ENCODE peak calls at places on chromosomes 6 and 20, in six cellular contexts. T is right atrium auricular region, Y is transverse colon, U is K562, Z is mammary epithelial cell, G is A549. X is an unnamed sample.

GRCh38 chr6:29112135-29112534 is 4.3 kb downstream of the OR2J3 start:
- DNase-seq in T (no peak), Y (no peak), U (peak; percentile 32), Z (no peak), G (no peak), X (no peak)

GRCh38 chr20:41175727-41176330 is 38.5 kb downstream of the PLCG1 start:
- DNase-seq in T (peak; percentile 38), Y (no peak), U (no peak), Z (no peak), G (no peak), X (no peak)

GRCh38 chr6:54802775-54803631 is 43.6 kb upstream of the FAM83B start:
- DNase-seq in T (no peak), Y (no peak), U (no peak), Z (peak; percentile 60), G (no peak), X (no peak)

GRCh38 chr6:130851026-130851425 is 23.8 kb downstream of the SMLR1 start:
- DNase-seq in T (no peak), Y (no peak), U (no peak), Z (no peak), G (no peak), X (no peak)

GRCh38 chr6:152295346-152295745 is 341.8 kb downstream of the SYNE1 start:
- DNase-seq in T (no peak), Y (no peak), U (no peak), Z (peak; percentile 18), G (no peak), X (no peak)

GRCh38 chr20:8744228-8744844 is 324.6 kb upstream of the PLCB4 start:
- DNase-seq in T (no peak), Y (no peak), U (no peak), Z (no peak), G (no peak), X (no peak)

GRCh38 chr20:37223053-37223452 is 38.6 kb downstream of the GHRH start:
- DNase-seq in T (no peak), Y (no peak), U (peak; percentile 33), Z (peak; percentile 76), G (no peak), X (peak; percentile 51)

GRCh38 chr6:3857822-3858221 is 8.6 kb downstream of the FAM50B start:
- DNase-seq in T (no peak), Y (no peak), U (no peak), Z (no peak), G (no peak), X (no peak)

GRCh38 chr6:44190712-44191111 is 26.0 kb upstream of the MYMX start:
- DNase-seq in T (no peak), Y (no peak), U (no peak), Z (no peak), G (no peak), X (no peak)

GRCh38 chr6:157603314-157603940 is 219.6 kb upstream of the SNX9 start:
- DNase-seq in T (no peak), Y (peak; percentile 1), U (no peak), Z (no peak), G (no peak), X (no peak)

GRCh38 chr20:32971703-32972161 is 32.5 kb downstream of the SUN5 start:
- DNase-seq in T (peak; percentile 11), Y (no peak), U (no peak), Z (no peak), G (no peak), X (no peak)

GRCh38 chr6:38510205-38510604 is 129.5 kb downstream of the BTBD9 start:
- DNase-seq in T (no peak), Y (no peak), U (no peak), Z (peak; percentile 45), G (no peak), X (no peak)

GRCh38 chr6:13573669-13574110 is 711 bp upstream of the SIRT5 start:
- DNase-seq in T (no peak), Y (peak; percentile 53), U (peak; percentile 66), Z (peak; percentile 30), G (peak; percentile 25), X (peak; percentile 65)

GRCh38 chr6:50952092-50952932 is 133.6 kb downstream of the TFAP2B start:
- DNase-seq in T (no peak), Y (no peak), U (peak; percentile 68), Z (no peak), G (no peak), X (no peak)

GRCh38 chr6:107079429-107079828 is 35.9 kb downstream of the BEND3 start:
- DNase-seq in T (no peak), Y (no peak), U (peak; percentile 23), Z (no peak), G (no peak), X (peak; percentile 21)

GRCh38 chr20:50274570-50275430 is 84.2 kb downstream of the CEBPB start:
- DNase-seq in T (peak; percentile 86), Y (peak; percentile 55), U (no peak), Z (no peak), G (no peak), X (peak; percentile 87)

GRCh38 chr20:46243707-46244628 is 64.3 kb downstream of the CDH22 start:
- DNase-seq in T (no peak), Y (no peak), U (no peak), Z (peak; percentile 65), G (no peak), X (no peak)

GRCh38 chr6:166671434-166672061 is 44.5 kb upstream of the RPS6KA2 start:
- DNase-seq in T (no peak), Y (no peak), U (no peak), Z (no peak), G (no peak), X (peak; percentile 85)

GRCh38 chr20:48019940-48020339 is 234.7 kb upstream of the SULF2 start:
- DNase-seq in T (no peak), Y (no peak), U (no peak), Z (no peak), G (no peak), X (no peak)

GRCh38 chr6:133360194-133360593 is 119.0 kb downstream of the EYA4 start:
- DNase-seq in T (no peak), Y (no peak), U (no peak), Z (no peak), G (no peak), X (no peak)

DNA sequence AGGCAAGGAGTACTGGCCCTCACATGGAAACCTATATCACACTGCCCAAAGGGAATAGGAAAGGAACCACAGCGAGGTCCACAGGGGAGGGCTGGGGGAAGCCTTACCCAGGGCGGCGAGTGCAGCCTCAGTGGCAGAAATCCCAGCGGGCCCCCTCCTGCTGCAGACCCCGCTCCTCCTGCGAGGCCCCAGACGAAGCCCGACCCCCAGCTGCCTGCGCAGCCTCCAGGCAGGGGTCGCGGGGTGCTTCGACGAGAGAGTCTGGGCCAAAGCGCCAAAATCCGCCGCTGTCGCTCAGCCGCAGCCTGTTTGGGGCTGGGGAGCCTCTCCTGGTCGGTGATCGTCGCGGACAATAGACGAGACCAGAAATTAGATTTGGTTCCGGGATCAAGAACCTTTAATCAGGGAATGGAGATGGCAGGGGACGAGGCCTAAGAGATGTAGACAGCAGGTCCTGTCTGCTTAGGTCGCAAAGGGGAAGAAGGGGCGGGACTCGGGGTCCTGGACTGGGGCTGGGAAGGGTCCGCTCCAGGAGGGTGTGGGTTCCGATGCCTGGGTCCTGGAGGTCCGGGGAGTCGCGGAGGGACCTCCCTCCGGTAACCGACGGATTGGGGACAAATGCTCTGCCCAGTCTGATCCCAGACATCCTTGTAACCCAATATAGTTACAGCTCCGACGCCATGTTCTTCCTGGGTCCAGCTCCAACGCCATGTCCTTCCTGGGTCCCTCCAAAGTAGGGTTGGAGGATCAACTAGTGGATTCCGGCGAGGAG is 36.4 kb upstream of the HLA-E start:
- DNase-seq in T (no peak), Y (no peak), U (no peak), Z (no peak), G (no peak), X (no peak)
- H3K4me3 ChIP-seq in T (no peak overlapping the region), Y (no peak overlapping the region), U (no peak overlapping the region), Z (no peak overlapping the region), G (no peak overlapping the region), X (no peak overlapping the region)

DNA sequence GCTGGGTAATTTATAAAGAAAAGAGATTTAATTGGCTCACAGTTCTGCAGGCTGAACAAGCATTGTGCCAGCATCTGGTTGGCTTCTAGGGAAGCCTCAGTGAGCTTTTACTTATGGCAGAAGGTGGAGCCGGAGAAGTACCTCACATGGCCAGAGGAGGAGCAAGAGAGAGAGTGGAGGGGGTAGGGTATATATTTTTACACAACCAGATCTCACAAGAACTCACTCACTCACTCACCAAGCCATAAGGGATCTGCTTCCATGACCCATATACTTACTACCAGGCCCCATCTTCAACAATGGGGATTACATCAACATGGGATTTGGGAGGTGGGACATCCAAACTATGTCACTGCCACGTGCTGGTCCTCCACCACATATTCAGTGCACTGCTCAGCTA is 152.6 kb upstream of the PRND start:
- DNase-seq in T (no peak), Y (no peak), U (peak; percentile 8), Z (no peak), G (no peak), X (no peak)
- TF ChIP-seq CTCF in T (no peak), Y (no peak), U (peak; percentile 19), Z (no peak), G (no peak), X (no peak)

DNA sequence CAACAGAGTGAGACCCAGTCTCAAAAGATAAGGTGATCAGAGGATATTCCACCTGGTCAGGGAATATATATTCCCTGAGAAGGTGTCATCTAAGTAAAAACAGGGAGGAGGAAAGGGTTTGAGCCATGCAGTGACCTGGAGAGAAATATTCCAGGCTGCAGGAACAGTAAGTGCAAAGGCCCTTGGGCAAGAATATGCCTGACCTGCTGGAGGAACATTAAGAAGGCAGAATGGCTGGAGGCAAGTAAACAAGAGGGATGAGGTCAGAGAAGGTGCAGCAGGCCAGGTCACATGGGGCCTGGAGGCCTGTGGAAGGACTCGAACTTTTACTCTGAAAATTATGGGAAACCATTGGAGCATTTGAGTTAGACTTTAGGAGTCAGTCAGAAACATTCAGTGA is 6.7 kb downstream of the DEF6 start:
- DNase-seq in T (no peak), Y (no peak), U (no peak), Z (no peak), G (no peak), X (no peak)
- H3K4me1 ChIP-seq in T (no peaks in the 10 kb centered on the region), Y (no peaks in the 10 kb centered on the region), U (peaks cover 28% of the 10 kb centered on the region), Z (peaks cover 18% of the 10 kb centered on the region), G (no peaks in the 10 kb centered on the region), X (no peaks in the 10 kb centered on the region)

GRCh38 chr20:58853466-58853865 is 950 bp downstream of the GNAS start:
- DNase-seq in T (no peak), Y (no peak), U (no peak), Z (no peak), G (no peak), X (no peak)

GRCh38 chr20:58850693-58851174 is at the start of gene GNAS-AS1:
- DNase-seq in T (peak; percentile 73), Y (peak; percentile 81), U (peak; percentile 62), Z (peak; percentile 63), G (no peak), X (peak; percentile 68)

GRCh38 chr20:58852559-58853271 is at the start of gene GNAS:
- DNase-seq in T (no peak), Y (peak; percentile 62), U (peak; percentile 35), Z (peak; percentile 24), G (peak; percentile 72), X (peak; percentile 65)

GRCh38 chr20:58851221-58851968 is 693 bp upstream of the GNAS-AS1 start:
- DNase-seq in T (no peak), Y (no peak), U (no peak), Z (no peak), G (no peak), X (no peak)

DNA sequence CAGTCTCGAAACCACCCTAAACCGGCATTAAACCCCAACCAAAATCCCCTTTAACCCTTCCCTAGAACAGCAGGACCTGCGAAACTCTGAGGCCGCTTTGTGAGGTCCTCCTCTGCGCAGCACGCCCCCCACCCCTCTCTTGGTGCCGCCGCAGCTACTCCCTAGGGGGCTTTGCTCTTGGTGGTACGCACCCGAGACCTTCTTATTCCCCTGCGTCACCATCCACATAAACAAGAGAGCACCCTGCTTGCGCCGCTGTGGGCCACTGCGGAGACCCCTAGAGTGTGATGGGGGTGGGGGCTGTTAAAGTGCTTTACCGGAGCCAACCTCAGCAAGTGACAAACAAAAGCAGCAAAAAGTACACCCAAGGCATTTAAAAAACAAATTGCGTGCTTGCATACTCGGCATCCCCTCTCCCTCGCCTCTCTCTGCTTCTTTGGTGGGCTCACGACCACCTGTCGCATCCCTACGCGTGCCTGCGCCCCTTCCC is 502 bp upstream of the GNAS start:
- DNase-seq in T (no peak), Y (no peak), U (no peak), Z (no peak), G (no peak), X (no peak)
- H3K4me3 ChIP-seq in T (peak overlapping the region; percentile 49), Y (peak overlapping the region; percentile 41), U (no peak overlapping the region), Z (no peak overlapping the region), G (peak overlapping the region; percentile 36), X (no peak overlapping the region)

X was measured in adrenal gland.